ENCODE peak calls at places on chromosomes 12 and 14, in five cellular contexts. D, J, N, Z and K are unnamed samples.

GRCh38 chr12:97299867-97300266 is 162.7 kb upstream of the RMST start:
- DNase-seq in D (no peak), J (no peak), N (peak), Z (no peak), K (no peak)

GRCh38 chr12:100266163-100266801 is 597 bp downstream of the DEPDC4 start:
- DNase-seq in D (no peak), J (no peak), N (no peak), Z (no peak), K (peak)

GRCh38 chr14:37595809-37596595 is 573 bp downstream of the TTC6 start:
- DNase-seq in D (peak), J (no peak), N (peak), Z (peak), K (peak)

GRCh38 chr12:28868414-28868813 is 280.7 kb upstream of the FAR2 start:
- DNase-seq in D (no peak), J (no peak), N (no peak), Z (no peak), K (no peak)

GRCh38 chr14:93010118-93010475 is 87.1 kb downstream of the CHGA start:
- DNase-seq in D (no peak), J (no peak), N (peak), Z (no peak), K (no peak)

GRCh38 chr12:2826721-2827515 is 7.9 kb downstream of the NRIP2 start:
- DNase-seq in D (no peak), J (no peak), N (no peak), Z (no peak), K (no peak)

GRCh38 chr12:12267801-12268200 is 957 bp upstream of the LRP6 start:
- DNase-seq in D (no peak), J (no peak), N (no peak), Z (peak), K (no peak)

GRCh38 chr14:57254884-57255283 is 13.8 kb downstream of the EXOC5 start:
- DNase-seq in D (no peak), J (no peak), N (no peak), Z (no peak), K (no peak)

GRCh38 chr14:74065746-74066575 is 18.3 kb downstream of the ALDH6A1 start:
- DNase-seq in D (no peak), J (no peak), N (no peak), Z (no peak), K (no peak)

GRCh38 chr12:40988831-40989230 is 199.3 kb upstream of the PDZRN4 start:
- DNase-seq in D (no peak), J (no peak), N (no peak), Z (no peak), K (no peak)

GRCh38 chr12:49230176-49230575 is 34.7 kb upstream of the TUBA1C start:
- DNase-seq in D (no peak), J (no peak), N (no peak), Z (no peak), K (no peak)

GRCh38 chr12:24751181-24751580 is 197.7 kb downstream of the BCAT1 start:
- DNase-seq in D (no peak), J (no peak), N (no peak), Z (no peak), K (no peak)

GRCh38 chr12:1583421-1584078 is 10.8 kb downstream of the FBXL14 start:
- DNase-seq in D (peak), J (no peak), N (peak), Z (peak), K (peak)

GRCh38 chr14:25484194-25484593 is 434.2 kb upstream of the STXBP6 start:
- DNase-seq in D (no peak), J (no peak), N (no peak), Z (no peak), K (no peak)

GRCh38 chr14:34231626-34232025 is 230.4 kb downstream of the SPTSSA start:
- DNase-seq in D (no peak), J (no peak), N (no peak), Z (no peak), K (no peak)

GRCh38 chr12:65655074-65655493 is 169.2 kb upstream of the HMGA2 start:
- DNase-seq in D (peak), J (no peak), N (no peak), Z (no peak), K (no peak)

GRCh38 chr12:21151184-21151583 is 20.2 kb downstream of the SLCO1B1 start:
- DNase-seq in D (no peak), J (no peak), N (no peak), Z (no peak), K (no peak)

GRCh38 chr12:50296554-50296953 is 13.2 kb upstream of the LIMA1 start:
- DNase-seq in D (no peak), J (no peak), N (no peak), Z (no peak), K (no peak)

GRCh38 chr14:71967709-71968108 is 35.5 kb downstream of the RGS6 start:
- DNase-seq in D (no peak), J (no peak), N (no peak), Z (no peak), K (no peak)

GRCh38 chr12:118052324-118053070 is 8.5 kb downstream of the WSB2 start:
- DNase-seq in D (no peak), J (no peak), N (peak), Z (no peak), K (peak)

GRCh38 chr12:47834199-47835016 is 14.7 kb upstream of the HDAC7 start:
- DNase-seq in D (peak), J (no peak), N (no peak), Z (no peak), K (no peak)

GRCh38 chr14:76961631-76962302 is 66.7 kb downstream of the IRF2BPL start:
- DNase-seq in D (peak), J (peak), N (peak), Z (peak), K (peak)

GRCh38 chr14:64757601-64758000 is 53.4 kb downstream of the PLEKHG3 start:
- DNase-seq in D (no peak), J (no peak), N (no peak), Z (no peak), K (no peak)

GRCh38 chr14:23431486-23431885 is 4.0 kb downstream of the MYH7 start:
- DNase-seq in D (no peak), J (no peak), N (no peak), Z (no peak), K (no peak)

GRCh38 chr12:64767495-64767894 is 8.3 kb upstream of the GNS start:
- DNase-seq in D (peak), J (no peak), N (no peak), Z (no peak), K (no peak)

GRCh38 chr14:75519826-75520692 is 2.2 kb upstream of the BATF start:
- DNase-seq in D (no peak), J (no peak), N (no peak), Z (no peak), K (no peak)

GRCh38 chr14:81165188-81165587 is 55.6 kb downstream of the GTF2A1 start:
- DNase-seq in D (no peak), J (no peak), N (peak), Z (no peak), K (no peak)

GRCh38 chr12:120920178-120920577 is 16.0 kb upstream of the SPPL3 start:
- DNase-seq in D (no peak), J (no peak), N (no peak), Z (no peak), K (no peak)

GRCh38 chr14:21510735-21511657 is at the start of gene METTL3:
- DNase-seq in D (peak), J (peak), N (peak), Z (peak), K (peak)

GRCh38 chr12:26383041-26383440 is 187.7 kb downstream of the SSPN start:
- DNase-seq in D (no peak), J (no peak), N (no peak), Z (no peak), K (no peak)

GRCh38 chr12:26379777-26380467 is 184.5 kb downstream of the SSPN start:
- DNase-seq in D (no peak), J (no peak), N (no peak), Z (no peak), K (no peak)

GRCh38 chr12:26373606-26374495 is 178.5 kb downstream of the SSPN start:
- DNase-seq in D (no peak), J (no peak), N (no peak), Z (no peak), K (no peak)

GRCh38 chr12:26374934-26375333 is 179.6 kb downstream of the SSPN start:
- DNase-seq in D (no peak), J (no peak), N (no peak), Z (no peak), K (no peak)

GRCh38 chr12:26378721-26379120 is 183.3 kb downstream of the SSPN start:
- DNase-seq in D (no peak), J (no peak), N (no peak), Z (no peak), K (no peak)
- TF ChIP-seq JUN in D (no peak), J (no peak), N (no peak), Z (no peak), K (no peak)

GRCh38 chr14:104881369-104881979 is 16.4 kb downstream of the CEP170B start:
- DNase-seq in D (no peak), J (no peak), N (no peak), Z (no peak), K (no peak)

GRCh38 chr14:104883681-104884361 is 18.8 kb downstream of the CEP170B start:
- DNase-seq in D (no peak), J (no peak), N (no peak), Z (no peak), K (no peak)

GRCh38 chr14:104882991-104883660 is 18.1 kb downstream of the CEP170B start:
- DNase-seq in D (no peak), J (no peak), N (no peak), Z (no peak), K (no peak)

GRCh38 chr14:104880584-104881210 is 15.6 kb downstream of the CEP170B start:
- DNase-seq in D (no peak), J (no peak), N (no peak), Z (no peak), K (no peak)

GRCh38 chr14:104882325-104882973 is 17.4 kb downstream of the CEP170B start:
- DNase-seq in D (peak), J (peak), N (no peak), Z (peak), K (peak)
- TF ChIP-seq JUN in D (no peak), J (no peak), N (no peak), Z (no peak), K (no peak)

DNA sequence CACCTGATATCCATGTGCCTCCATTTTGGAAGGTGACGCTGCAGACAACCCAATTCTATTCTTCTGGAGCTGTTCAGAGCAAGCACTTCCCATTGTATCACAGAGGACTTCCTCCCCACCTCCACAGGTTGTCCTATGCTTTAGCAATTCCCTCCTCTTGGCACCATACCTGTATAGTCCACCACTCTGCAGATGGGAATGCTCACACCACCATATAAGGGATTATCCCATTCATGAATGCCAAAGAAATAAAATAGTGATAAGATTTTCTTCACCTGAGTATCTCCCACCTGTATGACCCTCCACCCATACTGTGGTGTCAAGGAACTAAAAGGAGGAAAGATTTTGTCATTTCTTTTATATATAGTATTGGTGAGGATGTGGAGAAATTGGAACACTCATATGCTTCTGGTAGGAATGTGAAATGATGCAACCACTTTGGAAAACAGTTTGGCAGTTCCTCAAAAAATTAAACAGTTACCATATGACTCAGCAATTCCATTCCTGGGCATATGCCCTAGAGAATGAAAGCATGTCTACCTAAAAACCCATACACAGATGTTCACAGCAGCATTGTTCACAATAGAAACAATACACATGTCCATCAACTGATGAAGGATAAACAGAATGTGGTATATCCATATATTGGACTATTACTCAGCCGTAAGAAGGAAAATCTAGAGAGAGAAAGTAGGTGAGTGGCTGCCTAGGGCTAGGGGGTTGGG is 75.2 kb downstream of the FIGNL2 start:
- DNase-seq in D (no peak), J (no peak), N (no peak), Z (no peak), K (peak)
- TF ChIP-seq JUN in D (no peak), J (no peak), N (no peak), Z (no peak), K (no peak)

GRCh38 chr12:53051058-53051880 is 1.4 kb downstream of the TNS2 start:
- DNase-seq in D (no peak), J (no peak), N (peak), Z (no peak), K (no peak)
- TF ChIP-seq JUN in D (peak), J (no peak), N (no peak), Z (no peak), K (no peak)

GRCh38 chr14:31752867-31753661 is 191.9 kb downstream of the NUBPL start:
- DNase-seq in D (no peak), J (no peak), N (no peak), Z (no peak), K (no peak)

GRCh38 chr14:31761325-31761724 is 200.1 kb downstream of the NUBPL start:
- DNase-seq in D (no peak), J (no peak), N (no peak), Z (no peak), K (no peak)

GRCh38 chr14:31763041-31763440 is 201.8 kb downstream of the NUBPL start:
- DNase-seq in D (no peak), J (no peak), N (no peak), Z (no peak), K (no peak)

GRCh38 chr14:31760277-31760676 is 199.1 kb downstream of the NUBPL start:
- DNase-seq in D (no peak), J (no peak), N (no peak), Z (no peak), K (no peak)

GRCh38 chr14:31758941-31759340 is 197.7 kb downstream of the NUBPL start:
- DNase-seq in D (no peak), J (no peak), N (no peak), Z (no peak), K (no peak)
- TF ChIP-seq JUN in D (no peak), J (no peak), N (no peak), Z (no peak), K (no peak)

DNA sequence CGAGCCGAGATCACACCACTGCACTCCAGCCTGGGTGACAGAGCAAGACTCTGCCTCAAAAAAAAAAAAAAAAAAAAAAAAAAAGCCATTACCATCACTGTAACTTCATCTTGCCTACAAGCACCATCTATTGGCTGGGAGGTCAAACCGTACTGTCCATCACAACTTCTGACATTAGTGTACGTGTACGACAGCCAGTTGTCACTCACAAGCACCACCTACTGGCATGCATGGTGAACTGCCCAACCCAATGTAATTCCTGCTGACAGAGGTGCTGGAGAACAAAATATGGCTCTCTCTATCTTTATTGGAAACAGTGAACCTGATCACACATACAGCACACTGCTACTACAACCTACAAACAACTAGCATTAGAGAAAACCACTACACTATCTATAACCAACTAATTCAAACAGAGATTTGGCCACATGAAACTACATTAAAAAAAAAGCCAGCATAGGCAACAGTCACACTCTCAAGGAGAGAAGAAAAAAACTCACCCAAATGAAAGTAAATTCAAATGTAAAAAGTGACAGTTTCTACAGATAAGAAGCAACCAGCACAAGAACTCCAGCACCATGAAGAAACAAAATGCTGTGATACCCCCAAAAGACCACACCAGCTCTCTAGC is 82.3 kb downstream of the PUS7L start:
- DNase-seq in D (peak), J (no peak), N (peak), Z (peak), K (peak)
- TF ChIP-seq JUN in D (no peak), J (no peak), N (no peak), Z (no peak), K (no peak)